ENCODE peak calls at places on chromosomes 5 and 9, in seven cellular contexts. G is GM12865; X is stomach; E is CD8-positive, alpha-beta T cell; F is AG09309; Q is AG04450; K is astrocyte of the spinal cord. C is an unnamed sample.

GRCh38 chr5:133888625-133888991 is 79.8 kb downstream of the C5orf15 start:
- DNase-seq in X (no peak), G (no peak), E (no peak), F (no peak), K (no peak), Q (no peak), C (no peak)

GRCh38 chr5:162068412-162068811 is 839 bp downstream of the GABRG2 start:
- DNase-seq in X (no peak), K (no peak), E (no peak), F (no peak), Q (no peak), G (peak), C (no peak)

GRCh38 chr5:50968296-50969206 is 302.1 kb downstream of the PARP8 start:
- DNase-seq in E (no peak), X (no peak), G (no peak), F (no peak), K (no peak), Q (no peak), C (no peak)

GRCh38 chr5:74865293-74865798 is 841 bp downstream of the FAM169A start:
- DNase-seq in E (no peak), K (no peak), F (no peak), G (no peak), X (no peak), Q (no peak), C (no peak)

GRCh38 chr5:9183306-9183705 is 362.6 kb downstream of the SEMA5A start:
- DNase-seq in F (no peak), X (no peak), K (no peak), E (no peak), G (no peak), Q (no peak), C (no peak)

GRCh38 chr5:15938961-15939360 is 240.6 kb downstream of the MARCHF11 start:
- DNase-seq in Q (peak), E (no peak), G (no peak), K (peak), X (no peak), F (peak), C (peak)

GRCh38 chr5:141515141-141515540 is 26.3 kb downstream of the PCDHGC5 start:
- DNase-seq in G (no peak), Q (no peak), K (no peak), E (no peak), F (no peak), X (no peak), C (no peak)

GRCh38 chr9:135992486-135993408 is 31.6 kb upstream of the UBAC1 start:
- DNase-seq in G (peak), E (peak), K (peak), X (peak), F (peak), Q (peak), C (peak)

GRCh38 chr9:124215956-124216355 is 41.8 kb upstream of the NEK6 start:
- DNase-seq in G (no peak), Q (no peak), X (peak), E (no peak), K (no peak), F (no peak), C (no peak)

GRCh38 chr5:107553063-107553676 is 117.6 kb downstream of the EFNA5 start:
- DNase-seq in X (no peak), K (no peak), Q (no peak), F (peak), G (no peak), E (no peak), C (peak)

GRCh38 chr9:123290764-123291163 is 22.4 kb upstream of the STRBP start:
- DNase-seq in Q (no peak), G (no peak), E (no peak), X (no peak), K (no peak), F (no peak), C (no peak)

GRCh38 chr9:133114451-133114885 is 6.6 kb downstream of the RALGDS start:
- DNase-seq in Q (no peak), G (no peak), F (no peak), E (no peak), K (no peak), X (no peak), C (no peak)

GRCh38 chr5:55993013-55993412 is 1.8 kb downstream of the IL6ST start:
- DNase-seq in F (no peak), E (no peak), K (no peak), X (no peak), Q (no peak), G (peak), C (peak)

GRCh38 chr9:27423919-27424710 is 100.0 kb upstream of the IFNK start:
- DNase-seq in X (no peak), Q (no peak), K (no peak), E (no peak), F (no peak), G (no peak), C (no peak)

GRCh38 chr5:175685701-175686350 is 28.0 kb downstream of the HRH2 start:
- DNase-seq in E (no peak), K (no peak), Q (no peak), F (no peak), X (no peak), G (no peak), C (no peak)

GRCh38 chr9:75054373-75055001 is 26.4 kb upstream of the CARNMT1 start:
- DNase-seq in K (no peak), G (no peak), F (peak), Q (no peak), E (no peak), X (no peak), C (peak)

GRCh38 chr5:73122875-73123810 is 2.8 kb downstream of the TMEM171 start:
- DNase-seq in E (no peak), F (peak), G (peak), X (no peak), K (peak), Q (no peak), C (peak)

GRCh38 chr9:93054758-93055704 is 3.5 kb upstream of the SUSD3 start:
- DNase-seq in K (no peak), F (no peak), G (no peak), Q (no peak), E (no peak), X (no peak), C (no peak)

GRCh38 chr9:89494199-89494598 is 3.7 kb downstream of the SEMA4D start:
- DNase-seq in K (no peak), E (no peak), G (no peak), X (peak), F (no peak), Q (no peak), C (no peak)

GRCh38 chr9:84314306-84314705 is 26.3 kb downstream of the SLC28A3 start:
- DNase-seq in E (no peak), G (no peak), Q (no peak), F (no peak), K (no peak), X (no peak), C (no peak)

GRCh38 chr9:109766351-109766750 is 13.6 kb upstream of the PALM2AKAP2 start:
- DNase-seq in Q (peak), F (peak), X (no peak), K (peak), G (no peak), E (no peak), C (peak)

GRCh38 chr5:150783422-150783928 is 4.9 kb downstream of the SMIM3 start:
- DNase-seq in F (peak), X (peak), K (peak), E (peak), Q (no peak), G (peak), C (peak)

GRCh38 chr5:120734033-120734432 is 269.9 kb downstream of the PRR16 start:
- DNase-seq in E (no peak), G (no peak), X (no peak), F (no peak), K (peak), Q (no peak), C (no peak)

GRCh38 chr9:133534346-133535284 is at the start of gene ADAMTSL2:
- DNase-seq in Q (no peak), E (peak), K (peak), F (no peak), X (peak), G (peak), C (peak)

GRCh38 chr5:113572716-113573115 is 59.2 kb downstream of the YTHDC2 start:
- DNase-seq in K (no peak), E (no peak), F (no peak), G (no peak), X (no peak), Q (no peak), C (no peak)

GRCh38 chr9:127122176-127123151 is at the start of gene ANGPTL2:
- DNase-seq in K (peak), Q (peak), X (peak), G (peak), F (peak), E (no peak), C (peak)

GRCh38 chr9:121289554-121290370 is 21.8 kb downstream of the GSN start:
- DNase-seq in E (no peak), X (no peak), G (no peak), K (no peak), Q (no peak), F (no peak), C (peak)

GRCh38 chr9:118418887-118419620 is 714.9 kb downstream of the TLR4 start:
- DNase-seq in Q (no peak), F (no peak), E (no peak), X (no peak), G (no peak), K (peak), C (no peak)

GRCh38 chr5:127290019-127290945 is at the start of gene MEGF10:
- DNase-seq in F (no peak), X (no peak), K (peak), E (no peak), Q (no peak), G (peak), C (peak)

GRCh38 chr5:8628521-8628920 is 759.6 kb downstream of the MTRR start:
- DNase-seq in K (no peak), X (no peak), F (no peak), E (no peak), G (no peak), Q (no peak), C (no peak)

GRCh38 chr9:87499455-87500015 is 1.9 kb downstream of the DAPK1 start:
- DNase-seq in K (no peak), G (peak), E (no peak), X (no peak), F (no peak), Q (no peak), C (no peak)

GRCh38 chr9:5621327-5621726 is 7.6 kb upstream of the RIC1 start:
- DNase-seq in X (no peak), Q (no peak), F (no peak), E (no peak), K (peak), G (no peak), C (peak)

GRCh38 chr9:69122391-69123141 is 51.5 kb upstream of the TJP2 start:
- DNase-seq in X (peak), G (no peak), E (no peak), Q (peak), F (no peak), K (peak), C (peak)

GRCh38 chr5:88144219-88145040 is 124.2 kb downstream of the TMEM161B start:
- DNase-seq in K (peak), Q (no peak), X (no peak), F (no peak), G (no peak), E (no peak), C (no peak)

GRCh38 chr5:136200130-136200529 is 7.2 kb upstream of the SMIM32 start:
- DNase-seq in X (no peak), K (no peak), F (no peak), Q (no peak), E (no peak), G (no peak), C (no peak)

GRCh38 chr9:102185371-102185770 is 446.9 kb upstream of the GRIN3A start:
- DNase-seq in F (no peak), G (no peak), X (peak), E (no peak), Q (no peak), K (no peak), C (no peak)

GRCh38 chr5:78569441-78569840 is 79.1 kb downstream of the LHFPL2 start:
- DNase-seq in F (peak), Q (peak), E (no peak), K (peak), G (no peak), X (peak), C (peak)

DNA sequence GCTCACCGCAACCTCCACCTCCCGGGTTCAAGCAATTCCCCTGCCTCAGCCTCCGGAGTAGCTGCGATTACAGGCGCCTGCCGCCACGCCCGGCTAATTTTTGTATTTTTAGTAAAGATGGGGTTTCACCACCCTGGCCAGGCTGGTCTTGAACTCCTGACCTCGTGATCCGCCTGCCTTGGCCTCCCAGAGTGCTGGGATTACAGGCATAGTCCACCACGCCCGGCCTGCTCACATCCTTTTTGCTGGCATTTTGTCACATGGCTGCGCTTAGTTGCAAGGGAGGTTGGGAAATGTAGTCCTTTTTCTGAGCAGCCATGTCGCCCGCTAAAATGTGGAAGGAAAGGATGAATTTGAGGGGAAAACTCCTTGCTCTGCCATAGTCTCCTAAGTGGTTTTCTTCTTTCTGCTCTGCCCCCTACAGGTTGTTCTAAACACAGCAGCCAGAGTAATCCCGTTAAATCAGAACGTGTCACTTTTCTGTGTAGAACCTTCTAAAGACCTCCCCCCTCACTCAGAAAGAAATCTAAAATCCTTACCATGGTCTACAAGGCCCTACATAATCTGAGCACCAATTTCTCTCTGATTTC is 57.8 kb upstream of the HSPA9 start:
- DNase-seq in Q (peak), E (no peak), G (peak), K (peak), X (peak), F (no peak), C (peak)
- TF ChIP-seq CTCF in Q (peak), E (no peak), G (peak), K (peak), X (no peak), F (peak), C (peak)

DNA sequence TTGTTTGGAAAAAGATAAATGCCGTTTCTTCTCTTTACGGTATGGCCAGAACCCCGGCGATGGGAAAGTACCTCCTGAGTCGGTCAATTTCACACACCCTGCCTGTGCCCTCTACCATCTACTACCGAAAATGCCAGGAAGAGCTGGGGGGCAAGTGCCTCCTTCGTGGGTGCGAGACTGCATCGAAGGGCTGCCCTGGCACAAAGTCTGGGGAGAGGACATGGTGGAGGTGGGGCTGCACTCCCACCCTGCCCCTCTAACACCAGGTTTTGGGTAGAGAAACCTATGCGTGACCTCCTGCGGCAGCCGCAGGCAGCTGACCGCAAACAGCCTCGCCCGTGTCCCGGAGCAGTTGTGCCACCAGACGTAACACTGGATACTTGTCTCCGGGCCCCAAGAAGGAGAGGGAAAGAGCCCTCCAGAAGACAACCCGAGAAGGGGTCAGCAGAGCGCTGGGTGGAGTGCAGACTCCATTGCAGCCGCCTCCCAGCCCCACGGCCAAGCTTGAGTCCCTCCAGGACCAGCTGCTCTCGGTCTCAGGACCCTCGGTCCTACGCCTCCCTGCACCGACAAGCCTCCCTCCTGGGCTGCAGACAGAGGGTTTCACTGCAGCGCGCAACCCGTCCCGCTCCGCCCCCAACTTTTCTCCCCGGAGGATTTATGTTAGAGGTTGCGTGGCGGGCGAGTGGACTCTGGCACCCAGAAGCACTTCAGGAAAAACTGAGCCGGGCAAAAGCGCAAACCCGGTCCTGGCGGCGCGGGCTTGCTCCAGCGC is 823 bp upstream of the PRDM6 start:
- DNase-seq in F (no peak), X (no peak), G (no peak), K (no peak), E (no peak), Q (no peak), C (no peak)
- H3K4me3 ChIP-seq in F (peak), X (peak), G (no peak), K (peak), E (no peak), Q (peak), C (peak)

DNA sequence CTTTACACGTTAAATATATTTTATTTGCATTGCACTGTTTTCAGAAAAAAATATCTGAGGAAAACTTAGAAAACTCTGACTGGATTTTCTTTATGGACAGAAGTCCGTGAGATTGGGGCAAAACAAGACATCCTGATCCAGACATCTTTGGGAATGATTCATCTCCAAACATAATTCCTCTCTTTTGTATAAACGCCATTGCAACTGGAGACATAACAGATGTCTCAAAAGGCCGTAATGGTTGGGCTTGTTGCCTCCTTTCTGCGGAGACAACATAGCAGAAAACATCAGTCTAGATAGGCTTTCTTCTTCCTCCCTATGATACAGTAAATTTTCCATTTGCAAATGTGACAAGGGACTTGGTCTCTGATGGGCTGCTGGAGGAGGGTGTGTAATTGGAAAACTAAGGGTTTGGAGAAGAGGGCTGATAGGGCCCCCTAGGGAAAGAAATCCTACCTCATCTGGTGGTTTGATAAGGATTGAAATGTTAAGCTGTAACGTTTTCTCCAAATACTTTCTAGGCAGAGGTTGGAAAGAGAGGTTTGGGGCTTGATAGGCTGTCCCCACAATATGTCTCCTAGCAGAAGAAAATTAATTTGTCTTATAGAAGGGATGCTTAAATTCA is 631.5 kb upstream of the ST8SIA4 start:
- DNase-seq in K (no peak), E (no peak), X (no peak), Q (peak), F (no peak), G (no peak), C (no peak)
- TF ChIP-seq CTCF in K (no peak), E (no peak), X (no peak), Q (no peak), F (no peak), G (no peak), C (no peak)

GRCh38 chr5:159975462-159976019 is 33.4 kb upstream of the TTC1 start:
- DNase-seq in E (no peak), X (no peak), Q (peak), F (peak), K (peak), G (no peak), C (peak)
- H3K4me3 ChIP-seq in E (no peak), X (no peak), Q (no peak), F (no peak), K (no peak), G (no peak), C (no peak)

GRCh38 chr9:105262497-105262896 is 18.0 kb downstream of the SLC44A1 start:
- DNase-seq in K (no peak), G (no peak), E (no peak), Q (no peak), F (no peak), X (no peak), C (no peak)

GRCh38 chr9:105257767-105258166 is 13.3 kb downstream of the SLC44A1 start:
- DNase-seq in E (no peak), G (no peak), X (no peak), K (no peak), Q (no peak), F (no peak), C (no peak)

GRCh38 chr9:105259731-105260612 is 15.5 kb downstream of the SLC44A1 start:
- DNase-seq in E (no peak), G (peak), F (no peak), Q (no peak), K (no peak), X (no peak), C (no peak)

GRCh38 chr9:105258225-105258737 is 13.8 kb downstream of the SLC44A1 start:
- DNase-seq in X (no peak), G (peak), K (no peak), F (no peak), Q (no peak), E (no peak), C (no peak)

GRCh38 chr9:105259274-105259673 is 14.8 kb downstream of the SLC44A1 start:
- DNase-seq in F (no peak), G (no peak), K (peak), X (no peak), Q (no peak), E (no peak), C (no peak)
- TF ChIP-seq CTCF in F (no peak), G (no peak), K (no peak), X (no peak), Q (no peak), E (no peak), C (no peak)